ENCODE peak calls at places on chromosome 11, in ten cellular contexts. G is spleen, S is HepG2, T is transverse colon, F is stomach, U is sigmoid colon, N is suprapubic skin, D is prostate gland, C is HCT116, R is breast epithelium. A is an unnamed sample.

GRCh38 chr11:109808569-109808968 is 284.6 kb upstream of the ZC3H12C start:
- DNase-seq in G (no peak), S (no peak), T (no peak), F (no peak), U (no peak), N (no peak), D (no peak), C (no peak), R (no peak), A (no peak)

GRCh38 chr11:20443596-20443995 is 56.1 kb downstream of the PRMT3 start:
- DNase-seq in G (no peak), S (peak), T (no peak), F (no peak), U (no peak), N (no peak), D (no peak), C (peak), R (no peak), A (no peak)

GRCh38 chr11:10982695-10983492 is 125.0 kb upstream of the ZBED5 start:
- DNase-seq in G (no peak), S (no peak), T (no peak), F (no peak), U (no peak), N (no peak), D (no peak), C (peak), R (no peak), A (no peak)

GRCh38 chr11:130418210-130418609 is 10.2 kb downstream of the ADAMTS8 start:
- DNase-seq in G (no peak), S (no peak), T (no peak), F (no peak), U (no peak), N (no peak), D (no peak), C (no peak), R (peak), A (no peak)

GRCh38 chr11:19995131-19995530 is 165.1 kb downstream of the DBX1 start:
- DNase-seq in G (no peak), S (peak), T (no peak), F (no peak), U (no peak), N (no peak), D (no peak), C (peak), R (peak), A (no peak)

GRCh38 chr11:41309716-41310115 is 149.7 kb downstream of the LRRC4C start:
- DNase-seq in G (no peak), S (no peak), T (no peak), F (no peak), U (no peak), N (no peak), D (no peak), C (no peak), R (no peak), A (no peak)

GRCh38 chr11:130892847-130893246 is 23.4 kb downstream of the SNX19 start:
- DNase-seq in G (no peak), S (no peak), T (no peak), F (no peak), U (no peak), N (no peak), D (no peak), C (no peak), R (no peak), A (no peak)

GRCh38 chr11:128535468-128536457 is 51.6 kb downstream of the ETS1 start:
- DNase-seq in G (no peak), S (no peak), T (no peak), F (no peak), U (no peak), N (no peak), D (no peak), C (no peak), R (no peak), A (no peak)

GRCh38 chr11:23540101-23540561 is 679.9 kb upstream of the CCDC179 start:
- DNase-seq in G (no peak), S (peak), T (no peak), F (no peak), U (peak), N (no peak), D (no peak), C (no peak), R (no peak), A (no peak)

DNA sequence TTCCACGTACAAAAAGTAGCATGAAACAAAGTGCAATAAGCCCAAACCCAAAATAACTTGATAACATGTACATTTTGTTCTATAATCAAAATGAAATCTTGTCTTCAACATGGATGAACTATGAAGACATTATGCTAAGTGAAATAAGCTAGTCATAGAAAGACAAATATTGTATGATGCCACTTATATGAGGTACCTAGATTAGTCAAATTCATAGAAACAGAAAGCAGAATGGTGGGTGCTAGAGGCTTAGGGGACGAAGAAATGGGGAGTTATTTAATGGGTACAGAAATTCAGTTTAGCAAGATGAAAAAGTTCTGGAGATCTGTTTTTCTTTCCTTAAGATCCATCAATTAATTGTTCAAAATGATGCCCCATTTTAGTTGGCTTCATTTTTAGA is 7.5 kb downstream of the PGM2L1 start:
- DNase-seq in G (no peak), S (no peak), T (no peak), F (no peak), U (no peak), N (no peak), D (no peak), C (no peak), R (no peak), A (no peak)
- TF ChIP-seq POLR2AphosphoS5 in G (no peak), S (no peak), T (no peak), F (no peak), U (no peak), N (no peak), D (no peak), C (no peak), R (no peak), A (no peak)

GRCh38 chr11:106723071-106723470 is 295.2 kb downstream of the GUCY1A2 start:
- DNase-seq in G (no peak), S (no peak), T (no peak), F (no peak), U (no peak), N (no peak), D (no peak), C (no peak), R (no peak), A (no peak)
- TF ChIP-seq POLR2A in G (no peak), S (no peak), T (no peak), F (no peak), U (no peak), N (no peak), D (no peak), C (no peak), R (no peak), A (no peak)

GRCh38 chr11:47003180-47003877 is 66.8 kb downstream of the CSTPP1 start:
- DNase-seq in G (no peak), S (no peak), T (no peak), F (no peak), U (no peak), N (no peak), D (no peak), C (no peak), R (peak), A (no peak)
- TF ChIP-seq POLR2AphosphoS5 in G (no peak), S (no peak), T (no peak), F (no peak), U (peak), N (no peak), D (no peak), C (no peak), R (no peak), A (no peak)

DNA sequence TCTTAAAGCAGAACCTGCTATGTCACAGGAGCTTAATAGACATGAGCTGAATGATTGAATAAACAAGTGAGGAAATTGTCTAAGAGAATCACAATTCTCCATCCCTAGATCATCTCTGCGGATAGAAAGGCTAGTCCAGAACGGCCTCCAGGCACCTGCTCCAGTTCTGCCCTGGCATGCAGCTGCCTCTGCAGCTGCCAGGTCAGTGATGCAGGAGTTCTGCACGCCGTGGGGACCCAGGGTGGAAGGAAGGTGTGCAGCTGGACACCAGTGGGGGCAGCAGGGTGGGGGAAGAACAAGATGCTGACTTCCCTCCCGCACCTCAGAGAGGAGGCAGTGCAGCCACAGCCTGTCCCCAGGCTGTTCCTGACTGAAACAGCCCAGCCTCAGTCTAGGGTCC is 192.1 kb upstream of the NCAM1 start:
- DNase-seq in G (no peak), S (no peak), T (no peak), F (no peak), U (no peak), N (no peak), D (no peak), C (no peak), R (peak), A (no peak)
- TF ChIP-seq POLR2A in G (no peak), S (no peak), T (no peak), F (no peak), U (no peak), N (no peak), D (no peak), C (no peak), R (no peak), A (no peak)

DNA sequence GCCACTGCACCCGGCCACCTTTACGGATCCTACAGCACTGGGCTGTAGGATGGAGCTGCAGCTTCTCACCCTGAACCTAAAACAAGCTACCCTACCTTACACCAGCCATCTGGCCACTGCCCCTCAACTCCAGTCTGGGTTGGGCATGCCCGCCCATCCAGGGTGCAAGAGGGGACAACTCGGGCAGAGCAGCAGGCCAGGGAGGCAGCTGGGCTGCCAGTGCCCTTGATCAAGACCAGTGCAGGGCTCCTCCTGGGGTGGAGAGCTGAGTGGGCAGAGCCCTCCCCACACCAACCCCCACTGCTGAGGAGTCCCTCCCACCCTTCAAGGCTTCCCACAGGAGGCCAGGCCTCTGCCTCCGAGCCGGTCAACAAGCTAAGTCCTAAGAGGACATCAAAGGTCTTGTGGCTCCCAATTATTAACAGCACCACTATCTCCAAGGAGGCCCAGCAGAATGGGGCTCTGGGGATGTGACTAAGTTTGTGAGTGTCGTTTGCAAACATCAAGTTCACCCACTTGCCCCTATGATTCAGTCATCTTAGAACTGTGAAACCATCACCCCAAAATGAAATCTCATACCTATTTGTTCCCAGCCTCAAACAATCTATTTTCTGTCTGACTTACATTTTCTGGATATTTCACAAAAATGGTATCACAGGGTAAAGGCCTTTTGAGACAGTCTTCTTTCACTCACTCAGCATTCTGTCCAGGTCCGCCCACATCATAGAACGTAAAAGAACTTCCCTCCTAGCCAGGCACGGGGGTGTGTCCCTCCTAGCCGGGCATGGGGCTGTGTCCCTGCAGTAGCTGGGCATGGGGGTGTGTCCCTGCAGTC is 11.0 kb downstream of the GATD1 start:
- DNase-seq in G (no peak), S (no peak), T (no peak), F (no peak), U (no peak), N (no peak), D (no peak), C (no peak), R (no peak), A (no peak)
- TF ChIP-seq POLR2AphosphoS5 in G (peak), S (no peak), T (no peak), F (no peak), U (no peak), N (no peak), D (no peak), C (no peak), R (no peak), A (no peak)

GRCh38 chr11:118924591-118925585 is 838 bp downstream of the BCL9L start:
- DNase-seq in G (peak), S (no peak), T (peak), F (peak), U (peak), N (no peak), D (no peak), C (no peak), R (no peak), A (peak)
- TF ChIP-seq POLR2A in G (no peak), S (no peak), T (no peak), F (no peak), U (no peak), N (no peak), D (peak), C (no peak), R (no peak), A (no peak)

GRCh38 chr11:33040127-33040861 is 922 bp downstream of the TCP11L1 start:
- DNase-seq in G (no peak), S (no peak), T (no peak), F (no peak), U (no peak), N (no peak), D (no peak), C (no peak), R (no peak), A (peak)

GRCh38 chr11:33040862-33041453 is 1.6 kb downstream of the TCP11L1 start:
- DNase-seq in G (no peak), S (no peak), T (no peak), F (no peak), U (no peak), N (no peak), D (no peak), C (no peak), R (no peak), A (no peak)

GRCh38 chr11:33043221-33043833 is 4.0 kb downstream of the TCP11L1 start:
- DNase-seq in G (no peak), S (no peak), T (no peak), F (no peak), U (no peak), N (no peak), D (no peak), C (no peak), R (no peak), A (no peak)

GRCh38 chr11:33034983-33035382 is 4.4 kb upstream of the TCP11L1 start:
- DNase-seq in G (no peak), S (peak), T (no peak), F (no peak), U (no peak), N (no peak), D (no peak), C (no peak), R (no peak), A (no peak)

GRCh38 chr11:33039274-33040126 is at the start of gene TCP11L1:
- DNase-seq in G (peak), S (peak), T (peak), F (peak), U (peak), N (peak), D (peak), C (peak), R (peak), A (peak)
- TF ChIP-seq POLR2AphosphoS5 in G (peak), S (peak), T (peak), F (peak), U (peak), N (peak), D (peak), C (peak), R (peak), A (no peak)

GRCh38 chr11:66568124-66568916 is at the start of gene CTSF:
- DNase-seq in G (peak), S (no peak), T (peak), F (peak), U (peak), N (peak), D (peak), C (no peak), R (peak), A (peak)
- TF ChIP-seq POLR2A in G (no peak), S (no peak), T (no peak), F (no peak), U (no peak), N (no peak), D (no peak), C (no peak), R (no peak), A (no peak)

GRCh38 chr11:64237484-64237951 is 3.1 kb downstream of the VEGFB start:
- DNase-seq in G (no peak), S (peak), T (peak), F (peak), U (no peak), N (no peak), D (peak), C (no peak), R (peak), A (no peak)

GRCh38 chr11:64238076-64238475 is 2.8 kb upstream of the FKBP2 start:
- DNase-seq in G (peak), S (no peak), T (peak), F (no peak), U (no peak), N (no peak), D (no peak), C (no peak), R (no peak), A (no peak)

GRCh38 chr11:64240467-64241174 is at the start of gene FKBP2:
- DNase-seq in G (peak), S (peak), T (peak), F (peak), U (peak), N (peak), D (peak), C (peak), R (peak), A (peak)

GRCh38 chr11:64239662-64240466 is 1.0 kb upstream of the FKBP2 start:
- DNase-seq in G (no peak), S (no peak), T (no peak), F (no peak), U (no peak), N (no peak), D (no peak), C (no peak), R (no peak), A (no peak)

GRCh38 chr11:64238999-64239398 is 1.9 kb upstream of the FKBP2 start:
- DNase-seq in G (no peak), S (no peak), T (no peak), F (no peak), U (no peak), N (no peak), D (no peak), C (no peak), R (no peak), A (no peak)
- TF ChIP-seq POLR2AphosphoS5 in G (no peak), S (no peak), T (no peak), F (no peak), U (no peak), N (no peak), D (no peak), C (no peak), R (no peak), A (no peak)

GRCh38 chr11:67505605-67506396 is 638 bp upstream of the PITPNM1 start:
- DNase-seq in G (peak), S (peak), T (peak), F (peak), U (peak), N (peak), D (peak), C (peak), R (peak), A (peak)
- TF ChIP-seq POLR2A in G (no peak), S (no peak), T (peak), F (no peak), U (no peak), N (no peak), D (peak), C (no peak), R (no peak), A (no peak)